ENCODE peak calls at places on chromosomes 12 and 14, in six cellular contexts. X, C, F, K, J and P are unnamed samples.
A peak's percentile ranks its signal among the peaks of the same experiment; 100 is the strongest.

GRCh38 chr14:89952581-89952980 is 1.9 kb downstream of the EFCAB11 start:
- DNase-seq in C (no peak), K (no peak), X (no peak), J (no peak), F (no peak), P (no peak)

GRCh38 chr14:102320033-102320660 is 601 bp downstream of the ZNF839 start:
- DNase-seq in X (peak; percentile 82), K (peak; percentile 69), C (peak; percentile 54), J (no peak), F (no peak), P (no peak)

GRCh38 chr12:112169086-112169872 is 43.9 kb downstream of the TRAFD1 start:
- DNase-seq in F (no peak), X (no peak), C (no peak), K (peak; percentile 53), J (no peak), P (no peak)

GRCh38 chr12:25903603-25904245 is 54.8 kb upstream of the RASSF8 start:
- DNase-seq in F (no peak), C (peak; percentile 3), X (no peak), K (no peak), J (no peak), P (no peak)

GRCh38 chr12:99277566-99277965 is 370.0 kb upstream of the GARIN6 start:
- DNase-seq in F (no peak), X (no peak), J (no peak), C (no peak), K (no peak), P (no peak)

GRCh38 chr14:54366726-54367707 is 29.8 kb upstream of the CDKN3 start:
- DNase-seq in X (no peak), F (peak; percentile 32), K (no peak), J (peak; percentile 49), C (peak; percentile 83), P (peak; percentile 84)

GRCh38 chr12:29725587-29726320 is 58.0 kb downstream of the TMTC1 start:
- DNase-seq in X (no peak), K (no peak), F (no peak), J (no peak), C (peak; percentile 97), P (no peak)

GRCh38 chr12:112950701-112951100 is 12.4 kb downstream of the OAS3 start:
- DNase-seq in C (no peak), X (no peak), J (no peak), K (no peak), F (no peak), P (no peak)

GRCh38 chr12:122356192-122356635 is 66.3 kb downstream of the CLIP1 start:
- DNase-seq in J (peak; percentile 34), F (peak; percentile 37), K (no peak), X (no peak), C (peak; percentile 80), P (peak; percentile 54)

GRCh38 chr14:53850714-53851296 is 105.8 kb downstream of the BMP4 start:
- DNase-seq in K (no peak), X (no peak), C (peak; percentile 78), F (no peak), J (peak; percentile 40), P (peak; percentile 91)

GRCh38 chr14:76203086-76204001 is 51.6 kb downstream of the GPATCH2L start:
- DNase-seq in J (no peak), K (no peak), F (peak; percentile 96), X (peak; percentile 72), C (peak; percentile 80), P (no peak)

GRCh38 chr12:122244565-122245371 is 18.9 kb upstream of the DIABLO start:
- DNase-seq in F (no peak), C (no peak), K (no peak), J (no peak), X (no peak), P (no peak)

GRCh38 chr12:69685810-69686209 is 13.3 kb downstream of the BEST3 start:
- DNase-seq in J (no peak), C (peak; percentile 22), X (no peak), K (no peak), F (no peak), P (no peak)

GRCh38 chr14:63777024-63777423 is 49.2 kb upstream of the SGPP1 start:
- DNase-seq in K (no peak), J (peak; percentile 13), F (peak; percentile 18), X (no peak), C (peak; percentile 62), P (peak; percentile 32)

GRCh38 chr12:89709994-89710872 is 1.6 kb upstream of the ATP2B1 start:
- DNase-seq in K (no peak), J (no peak), F (no peak), C (no peak), X (peak; percentile 93), P (no peak)

DNA sequence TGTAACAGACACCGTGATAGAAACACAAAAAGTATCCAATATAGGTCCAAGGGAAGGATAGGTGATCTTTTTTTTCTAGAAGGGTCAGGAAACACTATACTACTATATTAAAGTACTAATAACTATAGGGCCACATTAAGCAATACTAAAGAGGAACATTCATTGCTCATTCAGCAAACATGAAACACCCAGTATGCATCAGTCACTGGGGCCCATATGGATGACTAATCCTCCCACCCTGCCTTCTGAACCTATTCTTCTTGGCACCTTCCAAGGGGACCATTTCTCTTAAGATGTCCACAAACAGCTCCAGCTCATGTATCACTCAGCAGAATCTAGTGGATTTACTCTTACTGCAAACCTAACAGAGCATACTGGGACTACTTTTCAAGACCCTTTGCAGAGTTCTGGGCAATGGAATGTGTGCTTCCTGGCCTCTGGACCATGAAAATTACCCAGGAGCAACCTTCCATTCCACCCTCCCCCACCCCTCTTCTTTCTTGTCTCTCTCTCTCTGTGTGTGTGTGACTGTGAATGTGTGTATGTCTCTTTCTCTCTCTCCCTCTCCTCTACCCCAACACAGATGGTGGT is 187.9 kb downstream of the EPS8 start:
- DNase-seq in K (no peak), X (no peak), F (peak; percentile 39), C (peak; percentile 70), J (no peak), P (no peak)
- H3K27ac ChIP-seq in K (no peak overlapping the region), X (no peak overlapping the region), F (no peak overlapping the region), C (no peak overlapping the region), J (no peak overlapping the region), P (no peak overlapping the region)

DNA sequence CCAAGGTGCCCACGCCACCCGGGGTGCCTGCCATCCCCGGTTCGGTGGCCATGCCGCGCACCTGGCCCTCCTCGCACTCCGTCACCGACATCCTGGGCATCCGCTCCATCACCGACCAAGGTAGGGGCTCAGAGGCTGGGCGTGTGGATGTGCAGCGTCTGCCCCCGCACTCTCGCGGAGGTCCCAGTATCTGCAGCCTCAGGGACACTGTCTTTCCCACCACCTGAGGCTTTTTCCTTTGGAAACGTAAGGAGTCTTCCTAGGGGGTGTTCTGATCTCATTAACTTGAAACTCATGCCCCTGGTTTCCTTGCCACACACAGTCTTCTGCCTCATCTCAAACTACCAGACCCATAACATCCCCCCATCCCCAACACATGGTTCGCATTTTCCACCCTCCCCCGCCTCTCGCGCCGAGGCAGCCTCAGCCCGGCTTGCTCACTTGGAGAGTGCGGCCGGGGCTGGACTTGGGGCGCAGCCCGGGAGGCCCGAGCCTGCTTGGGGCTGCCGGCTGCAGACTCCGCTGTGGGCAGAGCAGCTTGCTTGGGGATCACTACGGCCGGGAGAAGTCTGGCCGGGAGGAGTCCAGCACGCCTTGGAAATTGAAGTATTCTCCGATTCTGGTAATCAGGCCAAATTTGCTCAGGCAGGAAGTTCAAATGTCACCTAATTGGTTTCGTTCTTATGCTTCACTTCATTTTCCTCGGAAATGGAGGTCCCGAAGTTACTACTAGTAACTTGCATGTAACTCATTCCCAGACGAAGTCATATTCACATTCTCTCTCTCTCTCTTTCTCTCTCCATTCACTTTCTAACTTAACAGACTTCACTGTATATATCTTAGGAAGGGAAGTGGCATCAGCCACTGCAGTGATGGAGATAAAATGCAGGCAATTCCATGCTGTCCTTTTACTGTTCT is 2.0 kb downstream of the PAX9 start:
- DNase-seq in K (no peak), J (no peak), C (no peak), F (no peak), X (peak; percentile 54), P (no peak)
- H3K27ac ChIP-seq in K (no peak overlapping the region), J (no peak overlapping the region), C (no peak overlapping the region), F (no peak overlapping the region), X (no peak overlapping the region), P (no peak overlapping the region)

DNA sequence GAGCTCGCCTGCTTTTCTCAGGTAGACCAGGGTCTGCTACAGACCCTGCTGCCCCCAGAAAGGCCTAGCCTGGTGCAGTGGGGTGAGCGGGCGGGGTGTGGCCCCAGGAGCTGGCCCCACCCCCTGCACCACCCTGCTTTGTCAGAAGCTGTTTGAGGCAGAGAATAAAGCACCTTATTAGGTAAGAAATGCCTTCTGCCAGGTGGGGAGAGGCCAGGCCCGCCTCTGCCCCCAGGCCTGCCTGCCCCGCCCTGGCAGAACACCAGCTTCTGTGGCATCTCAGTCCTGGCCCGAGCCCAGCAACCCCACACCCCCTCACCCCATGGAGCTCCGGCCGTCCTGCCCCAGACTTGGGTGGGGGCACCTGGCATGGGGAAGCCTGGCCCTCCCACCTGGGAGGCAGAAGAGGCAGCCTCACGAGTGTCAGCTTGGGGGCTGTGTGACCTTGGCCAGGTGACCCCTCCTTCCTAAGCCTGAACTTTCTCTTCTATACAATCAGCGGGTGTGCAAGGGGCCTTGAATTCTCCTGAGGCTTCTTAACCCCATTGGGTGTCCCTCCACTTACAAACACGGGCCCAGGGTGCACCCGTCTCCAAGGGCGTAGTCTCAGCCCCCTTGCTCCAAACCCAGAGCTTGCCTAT is 43.2 kb downstream of the KRT80 start:
- DNase-seq in F (no peak), J (peak; percentile 91), X (peak; percentile 95), K (no peak), C (no peak), P (no peak)
- H3K27ac ChIP-seq in F (peak overlapping the region; percentile 98), J (peak overlapping the region; percentile 100), X (peak overlapping the region; percentile 48), K (peak overlapping the region; percentile 86), C (no peak overlapping the region), P (no peak overlapping the region)

GRCh38 chr12:93113317-93114006 is 184.4 kb upstream of the EEA1 start:
- DNase-seq in X (no peak), F (no peak), J (no peak), C (no peak), K (no peak), P (no peak)

GRCh38 chr12:93111791-93112208 is 182.7 kb upstream of the EEA1 start:
- DNase-seq in J (no peak), K (no peak), C (no peak), F (no peak), X (no peak), P (no peak)

GRCh38 chr12:93116632-93117031 is 187.5 kb upstream of the EEA1 start:
- DNase-seq in X (no peak), K (no peak), C (no peak), J (no peak), F (no peak), P (no peak)

GRCh38 chr12:93115198-93115601 is 186.1 kb upstream of the EEA1 start:
- DNase-seq in F (no peak), J (no peak), X (no peak), C (peak; percentile 47), K (no peak), P (no peak)

DNA sequence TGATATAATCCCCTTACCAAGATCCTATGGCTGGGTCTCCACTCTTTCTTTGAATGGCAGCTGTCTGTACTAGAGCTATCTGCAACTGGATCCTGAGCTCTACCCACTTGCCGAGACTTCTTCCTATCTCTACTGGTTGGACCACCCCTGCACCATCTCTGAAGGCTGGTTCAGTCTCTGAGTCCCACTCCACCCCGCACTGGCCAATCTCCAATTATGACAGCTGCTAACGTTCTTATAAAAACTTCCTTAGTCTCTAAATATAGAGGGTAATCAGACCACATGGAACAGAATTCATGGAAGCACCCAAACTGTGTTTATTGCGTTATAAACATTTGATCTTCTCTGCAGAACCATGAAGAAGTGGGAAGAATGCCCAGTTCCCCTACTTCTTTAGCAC is 186.6 kb upstream of the EEA1 start:
- DNase-seq in K (no peak), F (no peak), C (peak; percentile 45), X (no peak), J (no peak), P (no peak)
- H3K27ac ChIP-seq in K (no peak overlapping the region), F (peak overlapping the region; percentile 21), C (peak overlapping the region; percentile 95), X (no peak overlapping the region), J (no peak overlapping the region), P (no peak overlapping the region)